ENCODE peak calls at places on chromosomes 4 and X, in nine cellular contexts. E, K, H, Z, W, U, M, R and T are unnamed samples.

GRCh38 chr4:77922158-77923094 is 59.8 kb downstream of the MRPL1 start:
- DNase-seq in E (no peak), K (peak), H (no peak), Z (no peak), W (no peak), U (no peak), M (no peak), R (no peak), T (peak)

GRCh38 chr4:141569141-141569540 is 67.2 kb upstream of the IL15 start:
- DNase-seq in E (no peak), K (peak), H (no peak), Z (no peak), W (no peak), U (no peak), M (no peak), R (no peak), T (peak)

GRCh38 chr4:106522839-106523238 is 154.3 kb upstream of the GIMD1 start:
- DNase-seq in E (no peak), K (no peak), H (no peak), Z (no peak), W (peak), U (no peak), M (no peak), R (no peak), T (no peak)

GRCh38 chrX:68534696-68535095 is 35.8 kb downstream of the YIPF6 start:
- DNase-seq in E (no peak), K (no peak), H (no peak), Z (no peak), W (no peak), U (no peak), M (no peak), R (no peak), T (no peak)

GRCh38 chr4:153676491-153676890 is 7.6 kb upstream of the TLR2 start:
- DNase-seq in E (no peak), K (no peak), H (no peak), Z (no peak), W (peak), U (no peak), M (no peak), R (no peak), T (peak)

GRCh38 chrX:125103693-125104092 is 216.0 kb upstream of the TEX13C start:
- DNase-seq in E (no peak), K (no peak), H (no peak), Z (no peak), W (no peak), U (no peak), M (no peak), R (no peak), T (no peak)

GRCh38 chrX:150544222-150544787 is 24.1 kb upstream of the MTM1 start:
- DNase-seq in E (peak), K (no peak), H (no peak), Z (no peak), W (no peak), U (no peak), M (no peak), R (peak), T (no peak)

GRCh38 chrX:15579778-15580747 is 20.7 kb downstream of the ACE2 start:
- DNase-seq in E (no peak), K (peak), H (no peak), Z (no peak), W (peak), U (no peak), M (no peak), R (no peak), T (peak)

GRCh38 chr4:55561884-55562283 is 15.2 kb upstream of the CLOCK start:
- DNase-seq in E (no peak), K (no peak), H (no peak), Z (no peak), W (no peak), U (no peak), M (no peak), R (no peak), T (no peak)

GRCh38 chr4:8273450-8273849 is 3.9 kb downstream of the HTRA3 start:
- DNase-seq in E (no peak), K (no peak), H (no peak), Z (peak), W (no peak), U (no peak), M (no peak), R (no peak), T (no peak)

GRCh38 chrX:153447581-153447960 is 1.7 kb upstream of the TREX2 start:
- DNase-seq in E (no peak), K (no peak), H (no peak), Z (no peak), W (no peak), U (no peak), M (no peak), R (no peak), T (no peak)

GRCh38 chr4:76562161-76562560 is 127.1 kb downstream of the SHROOM3 start:
- DNase-seq in E (no peak), K (peak), H (no peak), Z (no peak), W (peak), U (no peak), M (no peak), R (no peak), T (peak)

GRCh38 chr4:152585036-152585439 is 49.1 kb upstream of the FBXW7 start:
- DNase-seq in E (no peak), K (no peak), H (no peak), Z (no peak), W (no peak), U (no peak), M (no peak), R (no peak), T (no peak)

GRCh38 chr4:21792736-21793135 is 155.8 kb downstream of the KCNIP4 start:
- DNase-seq in E (no peak), K (no peak), H (no peak), Z (no peak), W (no peak), U (no peak), M (no peak), R (no peak), T (no peak)

GRCh38 chr4:73343432-73343831 is 60.7 kb upstream of the ALB start:
- DNase-seq in E (no peak), K (no peak), H (no peak), Z (no peak), W (no peak), U (no peak), M (no peak), R (no peak), T (no peak)

GRCh38 chr4:145731026-145731425 is 51.1 kb downstream of the C4orf51 start:
- DNase-seq in E (no peak), K (peak), H (no peak), Z (no peak), W (no peak), U (no peak), M (no peak), R (peak), T (peak)

GRCh38 chrX:116204947-116205346 is 34.4 kb downstream of the AGTR2 start:
- DNase-seq in E (no peak), K (peak), H (no peak), Z (no peak), W (peak), U (no peak), M (no peak), R (no peak), T (peak)

GRCh38 chrX:50680990-50681389 is 133.0 kb downstream of the SHROOM4 start:
- DNase-seq in E (no peak), K (no peak), H (no peak), Z (no peak), W (no peak), U (no peak), M (no peak), R (no peak), T (no peak)
- TF ChIP-seq CTCF in E (no peak), K (peak), H (no peak), Z (peak), W (peak), U (no peak), M (no peak), R (no peak), T (peak)

GRCh38 chr4:726816-727215 is 21.2 kb downstream of the PCGF3 start:
- DNase-seq in E (no peak), K (no peak), H (no peak), Z (no peak), W (no peak), U (no peak), M (no peak), R (no peak), T (no peak)
- H3K4me3 ChIP-seq in E (no peak), K (no peak), H (no peak), Z (no peak), W (no peak), U (peak), M (no peak), R (no peak), T (no peak)

GRCh38 chr4:60400599-60400998 is 799.5 kb upstream of the ADGRL3 start:
- DNase-seq in E (no peak), K (no peak), H (no peak), Z (no peak), W (no peak), U (no peak), M (no peak), R (no peak), T (no peak)
- TF ChIP-seq CTCF in E (no peak), K (no peak), H (no peak), Z (no peak), W (no peak), U (no peak), M (no peak), R (no peak), T (no peak)

GRCh38 chr4:68748181-68748981 is 67.4 kb upstream of the UGT2B10 start:
- DNase-seq in E (no peak), K (peak), H (no peak), Z (no peak), W (no peak), U (no peak), M (no peak), R (no peak), T (no peak)
- H3K4me3 ChIP-seq in E (no peak), K (no peak), H (no peak), Z (peak), W (no peak), U (no peak), M (no peak), R (no peak), T (no peak)

DNA sequence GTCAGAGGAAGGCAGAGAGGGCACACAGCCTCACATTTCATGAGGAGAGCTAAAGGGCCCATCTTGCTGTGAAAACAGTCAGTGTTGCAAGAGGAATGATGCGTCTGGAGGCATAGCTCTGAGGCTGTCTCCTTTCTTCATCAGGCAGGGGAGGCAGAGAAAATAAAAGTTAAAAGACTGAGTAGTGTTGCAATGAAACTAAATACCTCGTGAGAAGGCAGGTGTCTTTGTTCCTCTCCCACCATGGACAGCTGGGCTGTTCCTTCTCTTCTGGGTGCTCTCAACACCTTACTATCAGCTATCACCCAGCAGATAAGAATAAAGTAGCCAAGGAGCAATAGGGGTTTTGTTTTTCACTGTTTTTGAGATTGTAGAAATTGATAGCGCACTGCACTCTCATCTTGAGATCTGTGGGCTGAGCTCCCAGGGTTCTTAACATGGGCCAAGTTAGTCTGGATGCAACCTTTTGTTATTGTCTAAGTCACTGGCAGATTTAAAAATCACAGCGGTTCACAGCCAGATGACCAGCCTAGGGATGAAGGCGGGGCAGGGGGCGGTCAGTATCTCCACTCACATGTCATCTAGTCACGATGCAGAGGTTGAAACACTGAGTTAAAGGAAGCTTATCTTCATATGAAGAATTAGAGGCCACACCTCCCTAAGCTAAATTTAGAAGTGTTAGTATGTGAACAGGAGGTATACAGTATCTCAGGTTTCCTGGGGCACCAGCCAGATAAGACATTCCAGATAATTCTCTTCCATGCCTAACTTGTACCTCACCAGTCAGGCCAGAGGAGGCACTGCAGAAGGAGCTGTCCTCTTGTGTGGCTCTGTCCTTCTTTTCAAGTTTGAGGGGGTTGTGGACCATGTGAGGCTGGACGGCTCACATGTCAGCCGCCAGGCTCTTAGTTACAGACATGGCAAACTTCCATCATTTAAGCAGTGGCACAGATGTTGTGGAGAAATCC is 36.9 kb downstream of the PARM1 start:
- DNase-seq in E (no peak), K (peak), H (no peak), Z (no peak), W (no peak), U (no peak), M (no peak), R (no peak), T (no peak)
- TF ChIP-seq CTCF in E (no peak), K (no peak), H (no peak), Z (peak), W (peak), U (no peak), M (no peak), R (no peak), T (no peak)

GRCh38 chr4:128282516-128282915 is 5.1 kb downstream of the PGRMC2 start:
- DNase-seq in E (no peak), K (no peak), H (no peak), Z (no peak), W (no peak), U (no peak), M (no peak), R (no peak), T (no peak)
- H3K4me3 ChIP-seq in E (no peak), K (no peak), H (no peak), Z (no peak), W (no peak), U (no peak), M (no peak), R (no peak), T (no peak)

GRCh38 chrX:24306430-24306829 is 7.4 kb downstream of the SUPT20HL2 start:
- DNase-seq in E (no peak), K (no peak), H (no peak), Z (no peak), W (no peak), U (no peak), M (no peak), R (no peak), T (no peak)
- TF ChIP-seq CTCF in E (no peak), K (no peak), H (no peak), Z (no peak), W (peak), U (no peak), M (no peak), R (no peak), T (no peak)

DNA sequence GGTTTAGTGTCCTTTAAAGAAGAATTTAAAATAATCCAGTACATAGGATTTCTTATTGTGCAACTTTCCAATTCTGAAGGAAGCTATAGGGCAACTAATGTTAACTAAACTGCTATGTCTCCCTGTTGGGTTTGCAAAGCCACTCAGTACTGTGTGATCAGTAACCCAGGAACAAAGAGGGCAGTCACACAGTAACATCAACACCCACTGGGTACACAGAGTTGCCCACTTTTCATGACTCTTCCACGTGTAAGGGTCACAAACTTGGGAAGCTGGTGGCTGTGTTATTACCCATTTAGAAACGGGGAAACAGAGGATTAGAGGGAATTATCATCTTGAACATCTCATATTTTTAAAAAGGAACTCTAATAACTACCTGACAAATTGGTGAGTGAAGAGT is 555.0 kb upstream of the DIPK2B start:
- DNase-seq in E (no peak), K (no peak), H (no peak), Z (no peak), W (no peak), U (no peak), M (no peak), R (no peak), T (peak)
- H3K4me3 ChIP-seq in E (no peak), K (no peak), H (no peak), Z (no peak), W (no peak), U (no peak), M (no peak), R (no peak), T (no peak)